ENCODE peak calls at places on chromosomes 11 and 22, in four cellular contexts. O is cardiac fibroblast, X is right atrium auricular region, H is HFFc6. K is an unnamed sample.

GRCh38 chr11:17543041-17543440 is 1.2 kb downstream of the USH1C start:
- DNase-seq in O (no peak), X (no peak), H (no peak), K (no peak)

GRCh38 chr11:36411202-36411640 is 98.9 kb downstream of the TRAF6 start:
- DNase-seq in O (no peak), X (no peak), H (no peak), K (no peak)

GRCh38 chr11:26753738-26754504 is 32.1 kb upstream of the SLC5A12 start:
- DNase-seq in O (peak; percentile 83), X (no peak), H (peak; percentile 59), K (peak; percentile 55)

GRCh38 chr22:46980392-46980791 is 217.9 kb downstream of the TBC1D22A start:
- DNase-seq in O (no peak), X (no peak), H (no peak), K (no peak)

GRCh38 chr11:133180201-133180600 is 352.1 kb downstream of the OPCML start:
- DNase-seq in O (no peak), X (no peak), H (no peak), K (no peak)

GRCh38 chr11:86360775-86361395 is 13.8 kb upstream of the CCDC81 start:
- DNase-seq in O (peak; percentile 72), X (no peak), H (peak; percentile 52), K (no peak)

GRCh38 chr11:107151579-107151978 is 133.3 kb upstream of the GUCY1A2 start:
- DNase-seq in O (no peak), X (no peak), H (no peak), K (no peak)

GRCh38 chr11:69183613-69184012 is 27.9 kb downstream of the SMIM38 start:
- DNase-seq in O (no peak), X (no peak), H (no peak), K (no peak)

GRCh38 chr11:119693253-119693815 is 35.7 kb downstream of the NECTIN1 start:
- DNase-seq in O (no peak), X (no peak), H (no peak), K (no peak)

GRCh38 chr11:12066799-12067508 is 43.4 kb upstream of the MICAL2 start:
- DNase-seq in O (peak; percentile 48), X (no peak), H (peak; percentile 72), K (peak; percentile 95)

GRCh38 chr11:19116315-19116970 is 525 bp upstream of the ZDHHC13 start:
- DNase-seq in O (no peak), X (no peak), H (no peak), K (no peak)

GRCh38 chr11:120212259-120212888 is 1.5 kb downstream of the OAF start:
- DNase-seq in O (no peak), X (no peak), H (no peak), K (no peak)

GRCh38 chr11:126725043-126725442 is 275.5 kb downstream of the KIRREL3 start:
- DNase-seq in O (no peak), X (no peak), H (no peak), K (no peak)

GRCh38 chr11:2256293-2256913 is 14.0 kb downstream of the ASCL2 start:
- DNase-seq in O (no peak), X (no peak), H (no peak), K (no peak)

GRCh38 chr11:134683860-134684259 is 271.8 kb upstream of the B3GAT1 start:
- DNase-seq in O (no peak), X (no peak), H (no peak), K (no peak)

GRCh38 chr11:46326813-46327416 is 20.3 kb upstream of the DGKZ start:
- DNase-seq in O (no peak), X (no peak), H (no peak), K (no peak)

GRCh38 chr11:35257287-35257686 is 118.3 kb downstream of the CD44 start:
- DNase-seq in O (no peak), X (no peak), H (no peak), K (no peak)

GRCh38 chr22:44575344-44576268 is 77.6 kb upstream of the RTL6 start:
- DNase-seq in O (no peak), X (no peak), H (no peak), K (no peak)

GRCh38 chr11:75325713-75326438 is 25.6 kb downstream of the ARRB1 start:
- DNase-seq in O (peak; percentile 93), X (peak; percentile 85), H (peak; percentile 81), K (peak; percentile 62)

GRCh38 chr22:17266261-17266971 is 47.2 kb upstream of the ADA2 start:
- DNase-seq in O (no peak), X (no peak), H (no peak), K (no peak)

GRCh38 chr22:46058591-46059519 is 81.9 kb upstream of the WNT7B start:
- DNase-seq in O (no peak), X (no peak), H (no peak), K (no peak)

GRCh38 chr11:10155793-10156490 is 138.1 kb downstream of the SBF2 start:
- DNase-seq in O (peak; percentile 18), X (no peak), H (no peak), K (no peak)

GRCh38 chr22:18028817-18029527 is 4.6 kb upstream of the MICAL3 start:
- DNase-seq in O (no peak), X (no peak), H (no peak), K (no peak)

GRCh38 chr11:77557553-77557952 is 32.2 kb upstream of the AQP11 start:
- DNase-seq in O (no peak), X (no peak), H (no peak), K (no peak)

GRCh38 chr11:91749231-91749630 is 475.4 kb upstream of the FAT3 start:
- DNase-seq in O (no peak), X (no peak), H (no peak), K (no peak)

GRCh38 chr11:119607726-119608125 is 121.3 kb downstream of the NECTIN1 start:
- DNase-seq in O (no peak), X (no peak), H (no peak), K (no peak)

GRCh38 chr22:21755855-21756284 is 20.3 kb upstream of the YPEL1 start:
- DNase-seq in O (peak; percentile 62), X (no peak), H (peak; percentile 74), K (no peak)

GRCh38 chr22:30438559-30438958 is 13.0 kb downstream of the MTFP1 start:
- DNase-seq in O (no peak), X (no peak), H (no peak), K (no peak)

GRCh38 chr11:107695446-107695845 is 16.4 kb downstream of the SLN start:
- DNase-seq in O (peak; percentile 27), X (no peak), H (peak; percentile 50), K (no peak)

GRCh38 chr11:93686812-93687211 is 25.3 kb downstream of the CEP295 start:
- DNase-seq in O (peak; percentile 92), X (no peak), H (no peak), K (peak; percentile 24)

GRCh38 chr22:35517769-35518530 is 22.7 kb upstream of the RASD2 start:
- DNase-seq in O (peak; percentile 29), X (no peak), H (no peak), K (no peak)

GRCh38 chr22:30921108-30921507 is 47.5 kb downstream of the MORC2 start:
- DNase-seq in O (no peak), X (no peak), H (no peak), K (no peak)

GRCh38 chr11:60344146-60344545 is 17.1 kb downstream of the MS4A6E start:
- DNase-seq in O (no peak), X (no peak), H (no peak), K (no peak)

GRCh38 chr11:60343094-60343704 is 16.1 kb downstream of the MS4A6E start:
- DNase-seq in O (no peak), X (no peak), H (no peak), K (no peak)

GRCh38 chr11:60348116-60348515 is 21.1 kb downstream of the MS4A6E start:
- DNase-seq in O (no peak), X (no peak), H (no peak), K (no peak)

GRCh38 chr11:60347084-60347797 is 20.2 kb downstream of the MS4A6E start:
- DNase-seq in O (no peak), X (no peak), H (no peak), K (no peak)

DNA sequence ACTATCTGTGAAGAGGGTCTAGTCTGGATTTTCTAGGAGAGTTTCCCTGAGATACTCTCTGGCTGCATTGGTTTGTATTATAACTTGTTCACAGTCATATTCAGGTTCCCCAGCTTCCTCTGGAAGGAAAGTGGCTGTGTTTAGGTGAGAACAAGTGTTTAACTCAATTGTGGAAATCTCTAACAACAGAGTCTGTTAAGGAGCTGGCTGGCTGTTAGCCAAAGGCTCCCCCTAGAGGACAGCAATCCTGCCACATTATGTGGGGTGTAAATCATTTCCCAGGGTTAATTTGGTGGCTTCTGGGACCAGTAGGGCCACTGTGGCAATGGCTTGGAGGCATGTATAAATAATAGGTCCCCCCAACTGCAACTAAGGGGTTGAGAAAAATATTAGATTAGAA is 18.4 kb downstream of the MS4A6E start:
- DNase-seq in O (no peak), X (no peak), H (no peak), K (no peak)
- TF ChIP-seq CTCF in O (no peak), X (no peak), H (peak; percentile 35), K (no peak)

GRCh38 chr11:128462802-128463385 is 124.5 kb downstream of the ETS1 start:
- DNase-seq in O (no peak), X (no peak), H (no peak), K (no peak)
- TF ChIP-seq CTCF in O (no peak), X (no peak), H (no peak), K (no peak)

DNA sequence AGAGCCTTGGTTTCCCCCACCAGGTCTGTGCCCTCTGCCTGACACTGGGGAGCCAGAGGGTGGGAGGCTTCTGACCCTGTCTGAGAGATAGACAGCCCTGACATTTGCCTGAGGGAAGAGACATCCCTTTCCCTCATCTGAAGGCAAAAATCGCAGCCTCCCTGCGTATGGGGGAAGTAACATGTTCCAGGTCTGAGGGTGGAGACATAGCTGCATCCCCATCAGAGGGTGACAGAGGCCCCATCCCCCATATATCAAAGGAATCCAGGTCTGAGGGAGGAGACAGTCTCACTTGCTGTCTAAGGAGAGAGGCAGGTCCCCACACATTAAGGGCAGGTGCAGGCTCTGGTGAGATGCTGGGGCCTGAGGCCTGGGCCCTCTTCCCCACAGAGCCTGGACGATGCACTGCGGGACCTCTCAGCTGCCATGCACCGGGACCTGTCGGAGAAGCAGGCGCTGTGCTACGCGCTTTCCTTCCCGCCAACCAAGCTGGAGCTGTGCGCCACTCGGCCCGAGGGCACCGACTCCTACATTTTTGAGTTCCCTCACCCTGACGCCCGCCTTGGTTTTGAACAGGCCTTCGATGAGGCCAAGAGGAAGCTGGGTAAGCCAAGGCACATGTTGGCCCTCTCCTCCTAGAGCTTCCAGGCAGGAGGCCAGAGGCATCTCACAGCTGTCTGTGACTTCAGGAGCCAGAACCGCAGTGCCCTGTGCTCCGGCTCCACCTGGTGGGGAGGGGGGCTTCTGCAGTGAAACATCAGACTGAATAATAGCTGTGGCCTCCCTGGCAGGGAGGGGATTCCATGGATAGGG is 16.1 kb upstream of the RELT start:
- DNase-seq in O (peak; percentile 63), X (no peak), H (no peak), K (no peak)
- TF ChIP-seq CTCF in O (peak; percentile 47), X (no peak), H (peak; percentile 74), K (peak; percentile 42)

GRCh38 chr22:23313791-23314567 is 133.7 kb downstream of the BCR start:
- DNase-seq in O (no peak), X (no peak), H (no peak), K (no peak)

DNA sequence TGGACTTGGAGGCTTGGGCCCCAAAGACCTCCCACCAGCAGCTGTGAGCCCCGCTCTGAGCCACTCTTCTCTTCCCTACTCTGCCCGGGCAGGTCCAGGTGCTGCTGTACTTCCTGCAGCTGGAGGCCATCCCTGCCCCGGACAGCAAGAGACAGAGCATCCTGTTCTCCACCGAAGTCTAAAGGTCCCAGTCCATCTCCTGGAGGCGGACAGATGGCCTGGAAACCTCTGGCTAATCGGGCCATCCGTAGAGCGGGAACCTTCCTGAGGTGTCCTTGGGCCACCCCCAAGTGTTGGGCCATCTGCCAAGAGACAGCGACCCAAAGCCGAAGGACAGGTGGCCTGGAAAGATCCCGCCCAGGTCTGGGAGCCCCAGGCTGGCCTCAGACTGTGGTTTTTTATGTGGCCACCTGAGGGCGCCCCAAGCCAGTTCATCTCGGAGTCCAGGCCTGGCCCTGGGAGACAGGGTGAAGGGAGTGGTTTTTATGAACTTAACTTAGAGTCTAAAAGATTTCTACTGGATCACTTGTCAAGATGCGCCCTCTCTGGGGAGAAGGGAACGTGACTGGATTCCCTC is 135.1 kb downstream of the BCR start:
- DNase-seq in O (peak; percentile 78), X (peak; percentile 75), H (peak; percentile 85), K (peak; percentile 13)
- TF ChIP-seq CTCF in O (peak; percentile 59), X (peak; percentile 69), H (peak; percentile 81), K (peak; percentile 63)